ENCODE peak calls at places on chromosomes 12 and 14, in seven cellular contexts. One of them, this sample, is unnamed.

GRCh38 chr12:18446245-18446644 is 184.9 kb downstream of the PIK3C2G start:
- DNase-seq in pancreas: no peak
- DNase-seq in tibial artery: no peak
- DNase-seq in cardiac muscle cell: no peak
- DNase-seq in activated B cell treated with CpG ODN at 0.5 μM for 24 hours: no peak
- DNase-seq in AG10803: no peak
- DNase-seq in upper lobe of right lung: no peak
- DNase-seq in this sample: no peak

GRCh38 chr14:22185191-22185590 is 403.8 kb downstream of the DAD1 start:
- DNase-seq in pancreas: no peak
- DNase-seq in upper lobe of right lung: no peak
- DNase-seq in cardiac muscle cell: no peak
- DNase-seq in activated B cell treated with CpG ODN at 0.5 μM for 24 hours: no peak
- DNase-seq in AG10803: no peak
- DNase-seq in tibial artery: no peak
- DNase-seq in this sample: no peak

GRCh38 chr12:18468521-18469075 is 207.3 kb downstream of the PIK3C2G start:
- DNase-seq in activated B cell treated with CpG ODN at 0.5 μM for 24 hours: no peak
- DNase-seq in tibial artery: no peak
- DNase-seq in AG10803: peak
- DNase-seq in cardiac muscle cell: no peak
- DNase-seq in pancreas: no peak
- DNase-seq in upper lobe of right lung: no peak
- DNase-seq in this sample: no peak

GRCh38 chr12:124909831-124910560 is 4.5 kb downstream of the UBC start:
- DNase-seq in pancreas: no peak
- DNase-seq in AG10803: no peak
- DNase-seq in cardiac muscle cell: no peak
- DNase-seq in upper lobe of right lung: no peak
- DNase-seq in activated B cell treated with CpG ODN at 0.5 μM for 24 hours: no peak
- DNase-seq in tibial artery: no peak
- DNase-seq in this sample: no peak

GRCh38 chr14:24411468-24412454 is 13.0 kb downstream of the NYNRIN start:
- DNase-seq in upper lobe of right lung: no peak
- DNase-seq in cardiac muscle cell: peak
- DNase-seq in pancreas: no peak
- DNase-seq in AG10803: peak
- DNase-seq in activated B cell treated with CpG ODN at 0.5 μM for 24 hours: no peak
- DNase-seq in tibial artery: no peak
- DNase-seq in this sample: no peak

GRCh38 chr12:124713436-124714082 is 146.1 kb upstream of the NCOR2 start:
- DNase-seq in activated B cell treated with CpG ODN at 0.5 μM for 24 hours: peak
- DNase-seq in pancreas: no peak
- DNase-seq in cardiac muscle cell: no peak
- DNase-seq in AG10803: peak
- DNase-seq in tibial artery: peak
- DNase-seq in upper lobe of right lung: no peak
- DNase-seq in this sample: no peak

GRCh38 chr14:58193542-58193941 is 6.4 kb upstream of the ACTR10 start:
- DNase-seq in tibial artery: no peak
- DNase-seq in upper lobe of right lung: no peak
- DNase-seq in activated B cell treated with CpG ODN at 0.5 μM for 24 hours: no peak
- DNase-seq in AG10803: no peak
- DNase-seq in cardiac muscle cell: no peak
- DNase-seq in pancreas: no peak
- DNase-seq in this sample: no peak

GRCh38 chr12:10838461-10838860 is 10.8 kb downstream of the PRR4 start:
- DNase-seq in activated B cell treated with CpG ODN at 0.5 μM for 24 hours: no peak
- DNase-seq in cardiac muscle cell: no peak
- DNase-seq in AG10803: no peak
- DNase-seq in tibial artery: no peak
- DNase-seq in upper lobe of right lung: no peak
- DNase-seq in pancreas: no peak
- DNase-seq in this sample: no peak

GRCh38 chr14:68042591-68043210 is 223.1 kb downstream of the RAD51B start:
- DNase-seq in pancreas: no peak
- DNase-seq in AG10803: no peak
- DNase-seq in tibial artery: no peak
- DNase-seq in upper lobe of right lung: no peak
- DNase-seq in activated B cell treated with CpG ODN at 0.5 μM for 24 hours: no peak
- DNase-seq in cardiac muscle cell: no peak
- DNase-seq in this sample: no peak

GRCh38 chr12:31999692-32000091 is 40.5 kb downstream of the RESF1 start:
- DNase-seq in activated B cell treated with CpG ODN at 0.5 μM for 24 hours: no peak
- DNase-seq in AG10803: no peak
- DNase-seq in cardiac muscle cell: no peak
- DNase-seq in pancreas: no peak
- DNase-seq in upper lobe of right lung: no peak
- DNase-seq in tibial artery: no peak
- DNase-seq in this sample: no peak

GRCh38 chr12:71551529-71551928 is 111.9 kb downstream of the LGR5 start:
- DNase-seq in cardiac muscle cell: no peak
- DNase-seq in upper lobe of right lung: no peak
- DNase-seq in activated B cell treated with CpG ODN at 0.5 μM for 24 hours: no peak
- DNase-seq in pancreas: no peak
- DNase-seq in AG10803: peak
- DNase-seq in tibial artery: no peak
- DNase-seq in this sample: no peak

GRCh38 chr12:114623737-114624136 is 60.2 kb downstream of the TBX3 start:
- DNase-seq in activated B cell treated with CpG ODN at 0.5 μM for 24 hours: no peak
- DNase-seq in AG10803: no peak
- DNase-seq in cardiac muscle cell: no peak
- DNase-seq in pancreas: no peak
- DNase-seq in tibial artery: no peak
- DNase-seq in upper lobe of right lung: no peak
- DNase-seq in this sample: no peak

GRCh38 chr12:83865431-83865830 is 1047.2 kb downstream of the SLC6A15 start:
- DNase-seq in tibial artery: no peak
- DNase-seq in activated B cell treated with CpG ODN at 0.5 μM for 24 hours: no peak
- DNase-seq in pancreas: no peak
- DNase-seq in cardiac muscle cell: no peak
- DNase-seq in AG10803: no peak
- DNase-seq in upper lobe of right lung: no peak
- DNase-seq in this sample: no peak

GRCh38 chr14:104075530-104076151 is 9.9 kb upstream of the ASPG start:
- DNase-seq in tibial artery: no peak
- DNase-seq in cardiac muscle cell: no peak
- DNase-seq in AG10803: no peak
- DNase-seq in pancreas: no peak
- DNase-seq in upper lobe of right lung: no peak
- DNase-seq in activated B cell treated with CpG ODN at 0.5 μM for 24 hours: no peak
- DNase-seq in this sample: no peak

GRCh38 chr12:30329281-30329680 is 366.4 kb downstream of the IPO8 start:
- DNase-seq in activated B cell treated with CpG ODN at 0.5 μM for 24 hours: no peak
- DNase-seq in cardiac muscle cell: no peak
- DNase-seq in tibial artery: no peak
- DNase-seq in upper lobe of right lung: no peak
- DNase-seq in AG10803: no peak
- DNase-seq in pancreas: no peak
- DNase-seq in this sample: no peak

GRCh38 chr14:92039073-92039719 is 663 bp downstream of the TRIP11 start:
- DNase-seq in upper lobe of right lung: no peak
- DNase-seq in AG10803: peak
- DNase-seq in tibial artery: no peak
- DNase-seq in pancreas: peak
- DNase-seq in activated B cell treated with CpG ODN at 0.5 μM for 24 hours: no peak
- DNase-seq in cardiac muscle cell: peak
- DNase-seq in this sample: no peak

GRCh38 chr14:21036746-21037145 is 2.1 kb upstream of the RNASE13 start:
- DNase-seq in AG10803: no peak
- DNase-seq in activated B cell treated with CpG ODN at 0.5 μM for 24 hours: no peak
- DNase-seq in upper lobe of right lung: no peak
- DNase-seq in pancreas: no peak
- DNase-seq in cardiac muscle cell: no peak
- DNase-seq in tibial artery: no peak
- DNase-seq in this sample: no peak

GRCh38 chr12:54360717-54361456 is 3.4 kb downstream of the GPR84 start:
- DNase-seq in cardiac muscle cell: peak
- DNase-seq in upper lobe of right lung: peak
- DNase-seq in tibial artery: peak
- DNase-seq in activated B cell treated with CpG ODN at 0.5 μM for 24 hours: no peak
- DNase-seq in AG10803: peak
- DNase-seq in pancreas: peak
- DNase-seq in this sample: peak

GRCh38 chr14:63745272-63745671 is 17.4 kb upstream of the SGPP1 start:
- DNase-seq in tibial artery: no peak
- DNase-seq in pancreas: no peak
- DNase-seq in activated B cell treated with CpG ODN at 0.5 μM for 24 hours: no peak
- DNase-seq in upper lobe of right lung: no peak
- DNase-seq in cardiac muscle cell: no peak
- DNase-seq in AG10803: no peak
- DNase-seq in this sample: no peak

GRCh38 chr14:63747836-63748235 is 20.0 kb upstream of the SGPP1 start:
- DNase-seq in AG10803: no peak
- DNase-seq in cardiac muscle cell: no peak
- DNase-seq in pancreas: no peak
- DNase-seq in activated B cell treated with CpG ODN at 0.5 μM for 24 hours: no peak
- DNase-seq in upper lobe of right lung: no peak
- DNase-seq in tibial artery: no peak
- DNase-seq in this sample: no peak

DNA sequence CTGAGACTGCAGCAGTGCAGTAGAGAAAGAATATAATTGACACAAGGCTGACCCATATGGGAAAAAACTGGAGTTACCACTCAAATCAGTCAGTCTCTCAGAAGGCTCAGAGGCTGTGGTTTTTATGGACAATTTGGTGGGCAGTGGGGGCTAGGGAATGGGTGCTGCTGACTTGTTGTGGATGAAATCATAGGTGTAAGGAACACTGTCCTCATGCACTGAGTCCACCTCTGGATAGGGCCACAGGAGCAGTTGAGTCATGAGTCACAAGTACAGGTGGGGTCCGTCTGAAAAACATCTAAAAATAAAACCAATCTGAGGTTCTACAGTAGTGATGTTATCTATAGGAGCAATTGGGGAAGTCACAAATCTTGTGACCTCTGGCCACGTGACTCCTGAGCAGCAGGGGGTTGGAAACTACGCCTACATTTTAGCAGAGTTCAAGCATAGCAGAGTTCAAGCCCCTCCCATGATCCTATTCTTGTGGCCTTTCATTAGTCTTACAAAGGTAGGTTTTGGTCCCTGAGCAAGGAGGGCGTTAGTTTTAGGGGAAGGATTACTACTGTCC is 18.1 kb upstream of the SGPP1 start:
- DNase-seq in upper lobe of right lung: no peak
- DNase-seq in cardiac muscle cell: no peak
- DNase-seq in AG10803: no peak
- DNase-seq in pancreas: peak
- DNase-seq in activated B cell treated with CpG ODN at 0.5 μM for 24 hours: peak
- DNase-seq in tibial artery: no peak
- DNase-seq in this sample: peak
- TF ChIP-seq CTCF in upper lobe of right lung: no peak
- TF ChIP-seq CTCF in cardiac muscle cell: no peak
- TF ChIP-seq CTCF in AG10803: no peak
- TF ChIP-seq CTCF in pancreas: no peak
- TF ChIP-seq CTCF in activated B cell treated with CpG ODN at 0.5 μM for 24 hours: no peak
- TF ChIP-seq CTCF in tibial artery: no peak
- TF ChIP-seq CTCF in this sample: no peak

DNA sequence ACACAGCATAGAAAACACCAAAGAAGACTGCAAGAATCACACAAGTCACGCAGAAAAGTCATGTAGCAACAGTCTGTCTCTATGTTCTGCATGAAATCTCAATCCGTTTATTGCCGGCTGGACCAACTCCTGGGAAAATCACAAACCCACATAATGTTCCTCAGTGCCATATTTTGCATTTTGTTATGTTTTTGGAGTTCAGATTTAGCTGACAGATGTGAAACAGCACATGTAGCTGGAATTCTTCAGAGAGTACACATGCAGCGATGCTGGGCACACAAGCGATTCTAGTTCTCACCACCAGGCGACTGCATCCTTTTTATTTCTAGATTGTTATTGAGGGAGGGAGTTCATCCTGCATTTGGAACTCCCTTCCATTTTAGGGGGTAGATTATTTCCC is 193.2 kb downstream of the APAF1 start:
- DNase-seq in pancreas: no peak
- DNase-seq in activated B cell treated with CpG ODN at 0.5 μM for 24 hours: no peak
- DNase-seq in AG10803: peak
- DNase-seq in upper lobe of right lung: no peak
- DNase-seq in cardiac muscle cell: no peak
- DNase-seq in tibial artery: no peak
- DNase-seq in this sample: no peak
- TF ChIP-seq CTCF in pancreas: no peak
- TF ChIP-seq CTCF in activated B cell treated with CpG ODN at 0.5 μM for 24 hours: no peak
- TF ChIP-seq CTCF in AG10803: peak
- TF ChIP-seq CTCF in upper lobe of right lung: peak
- TF ChIP-seq CTCF in cardiac muscle cell: peak
- TF ChIP-seq CTCF in tibial artery: peak
- TF ChIP-seq CTCF in this sample: no peak

DNA sequence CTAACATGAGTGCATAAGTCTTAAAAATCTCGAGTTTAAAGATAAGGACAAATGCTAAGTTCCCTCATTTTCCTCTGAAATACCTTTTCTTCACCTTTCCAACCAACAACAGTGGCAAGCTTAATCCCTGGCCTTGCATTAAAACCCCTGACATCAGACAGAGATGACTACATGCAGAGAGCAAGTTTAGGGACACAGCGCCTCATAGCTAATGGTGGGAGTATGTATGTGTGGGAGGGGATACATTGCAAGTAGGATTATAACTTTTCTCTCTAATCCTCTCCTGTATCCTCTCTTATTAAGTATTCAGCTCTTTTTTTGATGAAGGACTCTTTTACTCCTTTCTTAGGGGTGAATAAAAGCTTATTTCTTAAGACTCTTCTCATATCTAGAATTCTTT is 547.1 kb downstream of the CCER1 start:
- DNase-seq in activated B cell treated with CpG ODN at 0.5 μM for 24 hours: no peak
- DNase-seq in upper lobe of right lung: no peak
- DNase-seq in tibial artery: no peak
- DNase-seq in pancreas: no peak
- DNase-seq in cardiac muscle cell: peak
- DNase-seq in AG10803: no peak
- DNase-seq in this sample: no peak
- TF ChIP-seq CTCF in activated B cell treated with CpG ODN at 0.5 μM for 24 hours: no peak
- TF ChIP-seq CTCF in upper lobe of right lung: no peak
- TF ChIP-seq CTCF in tibial artery: no peak
- TF ChIP-seq CTCF in pancreas: no peak
- TF ChIP-seq CTCF in cardiac muscle cell: no peak
- TF ChIP-seq CTCF in AG10803: peak
- TF ChIP-seq CTCF in this sample: no peak

GRCh38 chr12:79119796-79120195 is 255.2 kb downstream of the SYT1 start:
- DNase-seq in cardiac muscle cell: peak
- DNase-seq in AG10803: no peak
- DNase-seq in upper lobe of right lung: no peak
- DNase-seq in tibial artery: no peak
- DNase-seq in activated B cell treated with CpG ODN at 0.5 μM for 24 hours: no peak
- DNase-seq in pancreas: no peak
- DNase-seq in this sample: no peak
- TF ChIP-seq CTCF in cardiac muscle cell: no peak
- TF ChIP-seq CTCF in AG10803: no peak
- TF ChIP-seq CTCF in upper lobe of right lung: no peak
- TF ChIP-seq CTCF in tibial artery: no peak
- TF ChIP-seq CTCF in activated B cell treated with CpG ODN at 0.5 μM for 24 hours: no peak
- TF ChIP-seq CTCF in pancreas: no peak
- TF ChIP-seq CTCF in this sample: no peak

GRCh38 chr14:73280903-73281302 is 43.6 kb downstream of the PAPLN start:
- DNase-seq in tibial artery: no peak
- DNase-seq in pancreas: no peak
- DNase-seq in cardiac muscle cell: no peak
- DNase-seq in activated B cell treated with CpG ODN at 0.5 μM for 24 hours: no peak
- DNase-seq in upper lobe of right lung: no peak
- DNase-seq in AG10803: no peak
- DNase-seq in this sample: no peak
- TF ChIP-seq CTCF in tibial artery: no peak
- TF ChIP-seq CTCF in pancreas: no peak
- TF ChIP-seq CTCF in cardiac muscle cell: peak
- TF ChIP-seq CTCF in activated B cell treated with CpG ODN at 0.5 μM for 24 hours: no peak
- TF ChIP-seq CTCF in upper lobe of right lung: no peak
- TF ChIP-seq CTCF in AG10803: no peak
- TF ChIP-seq CTCF in this sample: no peak

This sample was measured in Peyer's patch.